ENCODE peak calls at places on chromosomes 1 and 21, in seven cellular contexts. S is A549; Z is CD8-positive, alpha-beta T cell; I is lower lobe of right lung; B is spleen; C is endodermal cell; L is transverse colon. O is an unnamed sample.

GRCh38 chr21:38858429-38859205 is 52.9 kb downstream of the ETS2 start:
- DNase-seq in C (no peak), Z (no peak), B (no peak), S (no peak), I (no peak), L (no peak), O (no peak)

GRCh38 chr1:194975913-194976312 is 1632.3 kb downstream of the KCNT2 start:
- DNase-seq in S (no peak), I (no peak), Z (no peak), C (no peak), B (no peak), L (no peak), O (peak; percentile 28)

GRCh38 chr1:160542303-160542945 is 19.4 kb upstream of the SLAMF6 start:
- DNase-seq in L (no peak), C (no peak), Z (no peak), B (no peak), I (no peak), S (peak; percentile 91), O (peak; percentile 47)

GRCh38 chr1:219659005-219659632 is 46.2 kb upstream of the ZC3H11B start:
- DNase-seq in I (no peak), C (no peak), L (no peak), S (no peak), Z (no peak), B (no peak), O (no peak)

GRCh38 chr1:109531826-109532364 is 7.8 kb upstream of the GPR61 start:
- DNase-seq in I (no peak), S (no peak), C (no peak), B (no peak), Z (no peak), L (no peak), O (no peak)

GRCh38 chr1:64933296-64934070 is 32.9 kb downstream of the JAK1 start:
- DNase-seq in B (no peak), I (no peak), Z (no peak), L (no peak), S (no peak), C (no peak), O (no peak)

GRCh38 chr21:33007747-33008146 is 18.0 kb upstream of the OLIG2 start:
- DNase-seq in I (no peak), B (no peak), C (no peak), L (no peak), Z (no peak), S (no peak), O (no peak)

GRCh38 chr1:244068563-244068962 is 17.5 kb downstream of the ZBTB18 start:
- DNase-seq in Z (no peak), C (no peak), B (no peak), S (no peak), L (no peak), I (no peak), O (no peak)

GRCh38 chr21:39452207-39452964 is 616 bp downstream of the SH3BGR start:
- DNase-seq in I (no peak), C (no peak), B (no peak), S (no peak), Z (no peak), L (no peak), O (no peak)

GRCh38 chr1:223876643-223877042 is 30.9 kb upstream of the TP53BP2 start:
- DNase-seq in S (no peak), B (no peak), L (no peak), Z (no peak), C (no peak), I (no peak), O (no peak)

GRCh38 chr21:36552458-36552800 is 72.5 kb upstream of the CLDN14 start:
- DNase-seq in S (no peak), I (no peak), Z (no peak), C (no peak), B (no peak), L (no peak), O (no peak)

GRCh38 chr1:243475966-243476365 is 220.1 kb downstream of the SDCCAG8 start:
- DNase-seq in B (no peak), Z (no peak), I (no peak), L (no peak), S (no peak), C (peak; percentile 81), O (no peak)

GRCh38 chr1:198730952-198731351 is 92.1 kb downstream of the PTPRC start:
- DNase-seq in B (no peak), C (no peak), S (no peak), Z (no peak), L (no peak), I (no peak), O (no peak)

GRCh38 chr1:80987106-80987505 is 813.6 kb upstream of the ADGRL2 start:
- DNase-seq in C (no peak), S (no peak), I (no peak), Z (no peak), B (no peak), L (no peak), O (peak; percentile 60)

GRCh38 chr1:243748706-243749283 is 101.2 kb downstream of the AKT3 start:
- DNase-seq in S (peak; percentile 72), I (no peak), B (no peak), L (no peak), Z (no peak), C (no peak), O (no peak)

GRCh38 chr1:201376464-201377374 is 761 bp downstream of the TNNT2 start:
- DNase-seq in C (peak; percentile 96), Z (no peak), B (no peak), L (peak; percentile 47), I (no peak), S (peak; percentile 77), O (peak; percentile 57)

GRCh38 chr21:45634511-45635183 is 8.9 kb upstream of the PCBP3 start:
- DNase-seq in I (no peak), L (no peak), S (no peak), Z (no peak), C (no peak), B (no peak), O (no peak)

GRCh38 chr1:219782311-219782710 is 146.0 kb downstream of the SLC30A10 start:
- DNase-seq in Z (no peak), I (no peak), C (no peak), S (no peak), B (no peak), L (no peak), O (no peak)

GRCh38 chr1:17617787-17618557 is 78.5 kb downstream of the ARHGEF10L start:
- DNase-seq in C (no peak), S (no peak), I (peak; percentile 71), Z (no peak), L (peak; percentile 31), B (no peak), O (no peak)

DNA sequence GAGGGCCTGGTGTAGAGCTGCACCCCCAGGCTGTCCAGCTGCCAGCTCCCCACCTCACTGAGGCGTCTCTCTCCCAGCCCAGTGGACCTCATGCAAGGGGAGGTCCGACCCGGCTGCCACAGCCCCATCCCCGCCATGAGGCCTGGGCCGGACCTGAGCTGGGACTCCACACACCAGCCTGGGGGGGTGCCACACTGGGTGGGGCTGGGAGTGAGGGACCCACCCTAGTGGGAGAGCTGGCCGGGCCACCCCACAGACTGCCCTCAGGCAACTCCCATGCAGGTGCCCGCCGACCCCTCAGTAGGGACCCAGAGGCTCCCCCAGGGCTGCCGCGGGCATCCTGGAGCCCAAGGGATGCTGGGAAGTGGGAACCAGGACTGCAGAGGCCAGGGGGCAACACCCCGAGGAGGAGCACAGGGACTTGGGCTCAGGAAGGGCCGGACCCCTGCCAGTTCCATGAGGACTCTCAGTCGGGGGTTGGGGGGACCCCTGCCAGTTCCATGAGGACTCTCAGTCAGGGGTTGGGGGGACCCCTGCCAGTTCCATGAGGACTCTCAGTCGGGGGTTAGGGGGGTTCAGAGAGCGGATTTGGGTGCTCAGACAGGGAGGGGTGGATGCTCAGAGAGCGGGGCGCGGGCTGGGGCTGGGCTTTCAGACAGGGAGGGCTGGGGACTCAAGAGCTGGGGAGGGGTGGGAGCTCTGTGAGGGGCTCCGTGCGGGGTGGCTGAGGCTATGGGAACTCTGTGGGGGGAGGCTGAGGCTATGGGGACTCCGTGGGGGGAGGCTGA is 1.2 kb upstream of the RNF223 start:
- DNase-seq in B (peak; percentile 63), C (peak; percentile 44), S (no peak), I (peak; percentile 45), L (no peak), Z (no peak), O (no peak)
- TF ChIP-seq CTCF in B (no peak), C (no peak), S (no peak), I (no peak), L (no peak), Z (no peak), O (no peak)

GRCh38 chr1:90964444-90965035 is 57.3 kb downstream of the ZNF644 start:
- DNase-seq in I (no peak), S (no peak), Z (no peak), B (no peak), C (no peak), L (no peak), O (no peak)

GRCh38 chr1:90973897-90974798 is 47.7 kb downstream of the ZNF644 start:
- DNase-seq in B (no peak), Z (no peak), L (no peak), C (no peak), I (no peak), S (no peak), O (peak; percentile 9)

GRCh38 chr1:90969241-90969640 is 52.6 kb downstream of the ZNF644 start:
- DNase-seq in S (no peak), I (no peak), C (no peak), Z (no peak), L (no peak), B (no peak), O (no peak)

DNA sequence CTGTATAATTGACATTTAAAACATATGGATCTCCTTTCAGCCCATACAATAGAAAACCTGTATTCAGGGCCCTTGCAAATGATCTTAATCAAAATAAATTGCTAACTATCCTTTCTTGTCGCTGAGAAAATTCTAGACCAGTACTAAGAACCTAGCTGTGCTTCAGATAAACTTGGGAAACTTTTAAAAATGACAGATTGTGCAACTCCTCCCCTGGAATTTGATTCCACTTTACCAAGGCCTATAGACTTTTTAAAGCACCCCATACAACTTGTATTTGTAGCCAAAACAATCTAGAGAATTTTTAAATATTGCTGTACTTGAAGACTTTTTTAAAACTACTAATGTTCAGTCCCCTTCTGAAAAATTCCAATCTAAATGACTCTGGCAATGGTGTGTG is 51.6 kb downstream of the ZNF644 start:
- DNase-seq in S (no peak), L (no peak), B (no peak), I (no peak), C (no peak), Z (no peak), O (no peak)
- H3K4me1 ChIP-seq in S (peaks cover 11% of the 10 kb centered on the region), L (peaks cover 9% of the 10 kb centered on the region), B (no peaks in the 10 kb centered on the region), I (no peaks in the 10 kb centered on the region), C (no peaks in the 10 kb centered on the region), Z (no peaks in the 10 kb centered on the region), O (peaks cover 11% of the 10 kb centered on the region)

DNA sequence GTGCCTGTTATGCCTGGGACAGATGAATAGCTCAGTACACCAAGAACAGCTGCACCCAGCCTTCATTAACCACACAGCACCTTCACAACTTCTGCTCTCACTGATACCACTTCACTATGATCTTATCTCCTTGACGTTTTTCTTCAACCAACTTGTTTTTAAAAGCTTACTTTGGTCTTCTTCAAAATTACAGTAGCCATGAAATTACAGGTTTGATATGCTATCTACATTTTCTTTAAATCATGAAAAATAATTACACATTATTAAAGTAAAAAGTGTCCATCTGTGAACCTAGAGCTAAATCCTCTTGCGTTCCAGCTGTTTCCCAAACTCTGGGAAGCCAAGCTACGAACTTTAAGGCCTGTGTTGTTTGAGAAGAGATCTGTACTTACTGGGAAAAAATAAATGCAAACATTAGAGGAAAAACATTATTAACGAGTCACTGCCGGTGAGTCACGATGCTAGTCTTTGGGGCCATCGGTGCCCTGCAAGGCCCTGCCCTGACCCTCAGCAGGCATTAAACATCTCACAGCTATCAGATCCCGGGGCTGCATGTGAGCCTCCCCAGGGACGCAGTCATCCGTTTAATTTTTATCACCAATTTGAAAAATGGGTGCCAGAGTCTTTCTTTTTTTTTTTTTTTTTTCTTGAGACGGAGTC is 56.3 kb upstream of the GPR153 start:
- DNase-seq in L (no peak), Z (no peak), I (no peak), S (no peak), C (no peak), B (no peak), O (no peak)
- TF ChIP-seq CTCF in L (no peak), Z (no peak), I (no peak), S (no peak), C (no peak), B (no peak), O (no peak)

GRCh38 chr21:17789660-17790059 is 29.5 kb downstream of the C21orf91 start:
- DNase-seq in C (no peak), L (no peak), B (no peak), I (no peak), Z (no peak), S (no peak), O (no peak)
- H3K4me1 ChIP-seq in C (no peaks in the 10 kb centered on the region), L (peaks cover 8% of the 10 kb centered on the region), B (peaks cover 9% of the 10 kb centered on the region), I (peaks cover 30% of the 10 kb centered on the region), Z (peaks cover 64% of the 10 kb centered on the region), S (no peaks in the 10 kb centered on the region), O (peaks cover 3% of the 10 kb centered on the region)

O was measured in foreskin keratinocyte.